ENCODE peak calls at places on chromosome 6, in seven cellular contexts. Q is prostate gland, S is IMR-90, G is ovary, P is testis, D is H1, H is right lobe of liver. N is an unnamed sample.

GRCh38 chr6:31270788-31271640 is 878 bp downstream of the HLA-C start:
- DNase-seq in D (peak; percentile 79), P (peak; percentile 23), G (peak; percentile 76), Q (peak; percentile 25), S (peak; percentile 47), H (peak; percentile 76), N (peak; percentile 70)

GRCh38 chr6:154056536-154056935 is 17.5 kb downstream of the OPRM1 start:
- DNase-seq in S (no peak), H (no peak), G (no peak), P (no peak), Q (no peak), D (no peak), N (no peak)

GRCh38 chr6:52160468-52161104 is 25.6 kb upstream of the IL17A start:
- DNase-seq in D (no peak), G (no peak), S (no peak), H (no peak), Q (no peak), P (no peak), N (no peak)

GRCh38 chr6:169789944-169790927 is 38.8 kb downstream of the ERMARD start:
- DNase-seq in Q (peak; percentile 61), P (peak; percentile 83), S (peak; percentile 59), G (peak; percentile 79), D (peak; percentile 90), H (peak; percentile 92), N (peak; percentile 56)

GRCh38 chr6:150600302-150601017 is 775 bp downstream of the PLEKHG1 start:
- DNase-seq in G (peak; percentile 57), S (peak; percentile 26), H (peak; percentile 81), P (peak; percentile 82), D (peak; percentile 73), Q (peak; percentile 57), N (peak; percentile 73)

GRCh38 chr6:16432075-16433032 is 194.0 kb downstream of the GMPR start:
- DNase-seq in G (peak; percentile 66), S (peak; percentile 83), D (no peak), Q (no peak), P (peak; percentile 66), H (no peak), N (no peak)

GRCh38 chr6:42269553-42269952 is 51.9 kb upstream of the MRPS10 start:
- DNase-seq in G (no peak), D (no peak), P (no peak), Q (no peak), H (no peak), S (no peak), N (no peak)

GRCh38 chr6:39493174-39493573 is 170.7 kb upstream of the KCNK16 start:
- DNase-seq in G (no peak), P (no peak), Q (no peak), D (no peak), H (no peak), S (no peak), N (no peak)

GRCh38 chr6:72250664-72251063 is 364.3 kb downstream of the RIMS1 start:
- DNase-seq in P (no peak), S (peak; percentile 31), D (no peak), Q (no peak), G (no peak), H (no peak), N (no peak)

GRCh38 chr6:123276439-123277045 is 280.5 kb downstream of the CLVS2 start:
- DNase-seq in P (no peak), H (no peak), G (no peak), S (no peak), Q (no peak), D (no peak), N (no peak)

GRCh38 chr6:167678102-167679101 is 148.3 kb upstream of the AFDN start:
- DNase-seq in H (peak; percentile 82), D (peak; percentile 84), P (peak; percentile 72), G (peak; percentile 46), S (no peak), Q (peak; percentile 25), N (no peak)

GRCh38 chr6:8589941-8590676 is 154.8 kb upstream of the SLC35B3 start:
- DNase-seq in G (no peak), H (no peak), D (peak; percentile 50), P (no peak), S (no peak), Q (no peak), N (no peak)
- H3K4me3 ChIP-seq in G (no peak overlapping the region), H (no peak overlapping the region), D (no peak overlapping the region), P (no peak overlapping the region), S (no peak overlapping the region), Q (no peak overlapping the region), N (no peak overlapping the region)

DNA sequence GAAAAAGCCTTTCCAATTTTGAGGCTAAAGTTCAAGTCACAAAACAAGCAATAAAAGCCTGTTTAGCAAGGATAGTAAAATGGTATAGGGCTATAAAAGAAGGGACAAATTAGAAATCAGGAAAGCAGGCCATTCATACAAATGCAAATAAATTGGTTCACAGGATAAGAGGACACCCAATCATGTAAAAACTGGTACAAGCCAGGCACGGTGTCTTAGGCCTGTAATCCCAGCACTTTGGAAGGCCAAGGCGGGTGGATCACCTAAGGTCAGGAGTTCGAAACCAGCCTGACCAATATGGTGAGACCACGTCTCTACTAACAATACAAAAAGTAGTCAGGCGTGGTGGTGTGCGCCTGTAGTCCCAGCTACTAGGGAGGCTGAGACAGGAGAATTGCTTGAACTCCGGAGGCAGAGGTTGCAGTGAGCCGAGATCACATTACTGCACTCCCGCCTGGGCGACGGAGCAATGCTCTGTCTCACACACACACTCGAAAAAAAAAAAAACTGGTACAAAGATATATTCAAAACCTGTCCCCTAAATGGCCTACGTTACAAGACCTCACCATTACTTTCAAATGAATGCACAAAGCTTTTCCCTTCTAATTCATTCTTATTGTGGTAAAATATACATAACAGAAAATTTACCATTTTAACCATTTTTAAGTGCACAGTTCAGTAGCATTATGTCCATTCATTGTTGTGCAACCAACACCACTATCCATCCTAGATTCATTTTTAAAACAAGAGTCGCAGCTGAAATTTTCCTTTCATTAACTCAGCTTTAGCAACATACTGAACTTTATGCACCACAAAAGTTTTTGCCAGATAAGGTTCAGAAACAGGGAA is 1.1 kb upstream of the FAM135A start:
- DNase-seq in D (no peak), Q (no peak), H (no peak), S (no peak), G (peak; percentile 15), P (no peak), N (no peak)
- TF ChIP-seq POLR2A in D (no peak), Q (no peak), H (no peak), S (no peak), G (no peak), P (no peak), N (no peak)

GRCh38 chr6:10415593-10416480 is 963 bp upstream of the TFAP2A start:
- DNase-seq in P (no peak), H (no peak), S (no peak), Q (no peak), G (no peak), D (no peak), N (no peak)

GRCh38 chr6:10412165-10412947 is 2.5 kb downstream of the TFAP2A start:
- DNase-seq in G (peak; percentile 53), D (peak; percentile 86), Q (peak; percentile 78), S (peak; percentile 75), H (peak; percentile 56), P (no peak), N (peak; percentile 87)

GRCh38 chr6:10414766-10415592 is at the start of gene TFAP2A:
- DNase-seq in P (no peak), D (peak; percentile 78), G (no peak), Q (peak; percentile 84), H (no peak), S (peak; percentile 56), N (peak; percentile 89)

GRCh38 chr6:10412948-10413849 is 1.7 kb downstream of the TFAP2A start:
- DNase-seq in D (peak; percentile 81), P (no peak), S (no peak), H (no peak), G (no peak), Q (peak; percentile 92), N (peak; percentile 92)

GRCh38 chr6:10413850-10414765 is 766 bp downstream of the TFAP2A start:
- DNase-seq in H (no peak), G (no peak), S (no peak), Q (peak; percentile 60), D (peak; percentile 70), P (no peak), N (no peak)
- TF ChIP-seq CTCF in H (no peak), G (no peak), S (no peak), Q (no peak), D (no peak), P (no peak), N (no peak)

GRCh38 chr6:3457710-3458605 is 1.1 kb upstream of the SLC22A23 start:
- DNase-seq in Q (peak; percentile 77), P (peak; percentile 28), D (no peak), G (no peak), H (peak; percentile 69), S (no peak), N (peak; percentile 58)
- H3K4me3 ChIP-seq in Q (peak overlapping the region; percentile 68), P (peak overlapping the region; percentile 50), D (peak overlapping the region; percentile 39), G (peak overlapping the region; percentile 49), H (peak overlapping the region; percentile 64), S (peak overlapping the region; percentile 36), N (peak overlapping the region; percentile 86)

DNA sequence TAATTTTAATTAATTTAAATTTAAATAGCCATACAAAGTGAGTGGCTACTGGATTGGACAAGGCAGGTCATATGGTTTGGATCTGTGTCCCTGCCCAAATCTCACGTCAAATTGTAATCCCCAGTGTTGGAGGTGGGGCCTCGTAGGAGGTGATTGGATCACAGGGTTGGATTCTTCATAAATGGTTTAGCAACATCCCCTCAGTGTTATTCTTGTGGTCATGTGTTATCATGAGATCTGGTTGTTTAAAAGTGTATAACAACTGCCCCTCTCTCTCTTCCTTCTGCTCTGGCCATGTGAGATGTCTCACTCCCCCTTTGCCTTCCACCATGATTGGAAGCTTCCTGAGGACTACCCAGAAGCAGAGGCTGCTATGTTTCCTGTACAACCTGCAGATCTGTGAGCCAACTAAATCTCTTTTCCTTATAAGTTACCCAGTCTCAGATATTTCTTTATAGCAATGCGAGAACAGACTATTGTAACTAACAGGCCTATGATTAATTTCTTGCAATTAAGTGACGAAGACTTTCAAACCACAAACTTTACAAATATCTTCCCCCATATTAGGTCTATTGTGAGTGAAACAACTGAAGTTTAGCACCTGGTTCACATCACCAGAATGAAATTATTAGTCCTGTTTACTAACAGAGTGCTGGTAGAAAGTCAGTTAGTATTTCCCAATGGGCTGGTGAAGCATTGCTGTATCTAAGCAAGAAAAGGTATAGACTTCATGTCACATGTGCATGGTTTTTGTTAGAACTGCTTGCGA is 60.0 kb upstream of the TNFAIP3 start:
- DNase-seq in H (no peak), D (no peak), G (no peak), Q (no peak), S (no peak), P (no peak), N (no peak)
- TF ChIP-seq POLR2A in H (no peak), D (no peak), G (no peak), Q (no peak), S (no peak), P (no peak), N (no peak)